ENCODE peak calls at places on chromosome 20, in seven cellular contexts. T, B, L, A, E, H and V are unnamed samples. For H3K27me3, the result is how much of the 10 kb centered on the place peaks cover.

GRCh38 chr20:25580711-25581110 is 4.6 kb downstream of the NINL start:
- DNase-seq in L (no peak), E (no peak), H (peak), A (no peak), B (peak), T (peak), V (no peak)

GRCh38 chr20:32231847-32232246 is 24.2 kb downstream of the POFUT1 start:
- DNase-seq in T (no peak), L (no peak), H (no peak), B (peak), E (no peak), A (peak), V (no peak)

GRCh38 chr20:18057106-18057993 is at the start of gene OVOL2:
- DNase-seq in B (no peak), H (no peak), E (no peak), T (peak), A (peak), L (no peak), V (no peak)

GRCh38 chr20:4708036-4708435 is 13.7 kb upstream of the PRND start:
- DNase-seq in E (no peak), B (no peak), T (no peak), H (no peak), A (no peak), L (no peak), V (no peak)

GRCh38 chr20:571754-572331 is 28.3 kb upstream of the CSNK2A1 start:
- DNase-seq in B (no peak), E (peak), H (peak), A (peak), L (no peak), T (no peak), V (no peak)

GRCh38 chr20:19838981-19839576 is 81.0 kb downstream of the RIN2 start:
- DNase-seq in A (no peak), L (no peak), E (no peak), H (no peak), B (no peak), T (no peak), V (no peak)

GRCh38 chr20:55140631-55141030 is 665.2 kb downstream of the DOK5 start:
- DNase-seq in T (no peak), B (no peak), H (no peak), L (no peak), A (no peak), E (no peak), V (no peak)

GRCh38 chr20:59830107-59831023 is 103.1 kb downstream of the SYCP2 start:
- DNase-seq in B (no peak), L (no peak), E (no peak), A (no peak), H (no peak), T (peak), V (no peak)

GRCh38 chr20:9088556-9088955 is 19.7 kb downstream of the PLCB4 start:
- DNase-seq in L (no peak), A (no peak), T (no peak), E (no peak), B (no peak), H (no peak), V (no peak)

GRCh38 chr20:4573564-4574355 is 147.9 kb upstream of the PRND start:
- DNase-seq in H (peak), A (no peak), L (no peak), B (peak), T (no peak), E (no peak), V (no peak)

GRCh38 chr20:39269031-39269461 is 306.9 kb downstream of the DHX35 start:
- DNase-seq in L (peak), A (peak), T (peak), B (peak), E (peak), H (peak), V (peak)

GRCh38 chr20:32787168-32787567 is 25.0 kb downstream of the DNMT3B start:
- DNase-seq in L (no peak), H (no peak), B (no peak), E (no peak), T (no peak), A (no peak), V (no peak)

GRCh38 chr20:40781979-40782378 is 92.9 kb upstream of the MAFB start:
- DNase-seq in B (no peak), L (no peak), T (no peak), A (no peak), E (no peak), H (no peak), V (no peak)

GRCh38 chr20:9215539-9215938 is 146.7 kb downstream of the PLCB4 start:
- DNase-seq in T (no peak), E (no peak), L (no peak), H (no peak), A (no peak), B (no peak), V (no peak)

GRCh38 chr20:11030351-11030750 is 356.6 kb upstream of the JAG1 start:
- DNase-seq in T (no peak), B (no peak), A (no peak), E (no peak), H (no peak), L (no peak), V (no peak)

GRCh38 chr20:17825949-17826843 is 126.4 kb downstream of the BANF2 start:
- DNase-seq in B (peak), L (no peak), T (no peak), H (peak), E (no peak), A (peak), V (no peak)

GRCh38 chr20:41049451-41049850 is 20.8 kb downstream of the TOP1 start:
- DNase-seq in T (no peak), E (no peak), B (no peak), H (no peak), L (no peak), A (no peak), V (no peak)

GRCh38 chr20:22732751-22733150 is 148.4 kb upstream of the FOXA2 start:
- DNase-seq in T (no peak), E (no peak), H (no peak), B (no peak), L (no peak), A (no peak), V (no peak)

GRCh38 chr20:22770240-22770800 is 185.9 kb upstream of the FOXA2 start:
- DNase-seq in L (no peak), E (no peak), H (no peak), A (no peak), B (no peak), T (no peak), V (no peak)

GRCh38 chr20:44606725-44607441 is 24.5 kb downstream of the PKIG start:
- DNase-seq in L (no peak), T (no peak), E (no peak), A (no peak), B (no peak), H (no peak), V (no peak)

GRCh38 chr20:878511-879307 is 37.4 kb downstream of the ANGPT4 start:
- DNase-seq in T (no peak), L (no peak), B (peak), A (no peak), E (no peak), H (peak), V (no peak)

GRCh38 chr20:46130534-46130933 is 12.4 kb downstream of the CD40 start:
- DNase-seq in T (no peak), E (no peak), L (no peak), H (no peak), A (no peak), B (no peak), V (no peak)

GRCh38 chr20:37266940-37267683 is 5.5 kb upstream of the GHRH start:
- DNase-seq in H (no peak), E (no peak), B (no peak), A (no peak), T (no peak), L (no peak), V (no peak)

GRCh38 chr20:34974246-34974645 is 18.6 kb downstream of the MYH7B start:
- DNase-seq in B (no peak), A (no peak), L (no peak), H (no peak), T (no peak), E (no peak), V (no peak)

GRCh38 chr20:52340036-52340634 is 148.6 kb upstream of the ZFP64 start:
- DNase-seq in L (no peak), A (peak), B (no peak), H (no peak), T (no peak), E (no peak), V (no peak)

GRCh38 chr20:56630086-56630493 is 984 bp downstream of the TFAP2C start:
- DNase-seq in A (no peak), E (no peak), H (peak), T (peak), L (no peak), B (no peak), V (no peak)

GRCh38 chr20:49284818-49285217 is 7.0 kb upstream of the ZNFX1 start:
- DNase-seq in L (no peak), T (no peak), A (no peak), B (no peak), E (no peak), H (no peak), V (no peak)

GRCh38 chr20:14955396-14955795 is 618.0 kb upstream of the FLRT3 start:
- DNase-seq in T (no peak), E (no peak), A (no peak), L (no peak), B (no peak), H (no peak), V (no peak)

GRCh38 chr20:25040438-25040831 is 17.5 kb downstream of the ACSS1 start:
- DNase-seq in B (peak), T (peak), A (peak), E (no peak), H (peak), L (peak), V (peak)

GRCh38 chr20:3044336-3044965 is 1.0 kb downstream of the GNRH2 start:
- DNase-seq in B (no peak), H (no peak), A (no peak), E (no peak), T (no peak), L (no peak), V (no peak)

GRCh38 chr20:23037017-23037481 is 1.9 kb downstream of the SSTR4 start:
- DNase-seq in E (peak), L (no peak), A (no peak), T (no peak), H (no peak), B (no peak), V (no peak)

GRCh38 chr20:57819981-57820380 is 110.2 kb upstream of the PMEPA1 start:
- DNase-seq in B (no peak), T (no peak), H (no peak), L (no peak), A (no peak), E (no peak), V (no peak)

GRCh38 chr20:57814529-57814928 is 104.7 kb upstream of the PMEPA1 start:
- DNase-seq in B (no peak), E (no peak), L (no peak), T (no peak), H (no peak), A (no peak), V (no peak)

GRCh38 chr20:57818418-57818817 is 108.6 kb upstream of the PMEPA1 start:
- DNase-seq in H (no peak), B (no peak), L (peak), E (no peak), A (no peak), T (no peak), V (no peak)

GRCh38 chr20:57821930-57822329 is 112.1 kb upstream of the PMEPA1 start:
- DNase-seq in H (no peak), A (no peak), L (no peak), T (no peak), B (no peak), E (no peak), V (no peak)

DNA sequence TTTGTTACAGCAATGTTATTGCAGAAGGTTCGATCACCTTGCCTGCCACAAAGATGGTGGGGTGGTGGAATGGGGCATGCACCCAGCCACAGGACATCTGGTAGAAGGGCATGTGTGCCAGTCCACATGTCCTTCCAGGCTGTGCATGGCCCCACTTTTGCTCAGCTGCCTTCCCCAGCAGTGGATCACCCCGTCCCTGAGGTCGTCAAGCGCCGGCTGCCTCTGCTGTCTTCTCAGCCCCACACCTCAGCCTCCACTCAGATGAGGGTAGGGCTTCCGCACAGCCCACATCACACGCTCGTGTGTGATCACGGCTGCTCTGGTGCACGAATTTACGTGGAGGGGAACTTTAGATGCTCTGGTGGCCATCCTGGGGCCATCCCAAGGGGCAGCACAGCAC is 109.5 kb upstream of the PMEPA1 start:
- DNase-seq in E (no peak), H (no peak), B (no peak), L (no peak), T (no peak), A (no peak), V (no peak)
- H3K27me3 ChIP-seq in E (under half), H (under half), B (under half), L (under half), T (under half), A (under half), V (under half)

DNA sequence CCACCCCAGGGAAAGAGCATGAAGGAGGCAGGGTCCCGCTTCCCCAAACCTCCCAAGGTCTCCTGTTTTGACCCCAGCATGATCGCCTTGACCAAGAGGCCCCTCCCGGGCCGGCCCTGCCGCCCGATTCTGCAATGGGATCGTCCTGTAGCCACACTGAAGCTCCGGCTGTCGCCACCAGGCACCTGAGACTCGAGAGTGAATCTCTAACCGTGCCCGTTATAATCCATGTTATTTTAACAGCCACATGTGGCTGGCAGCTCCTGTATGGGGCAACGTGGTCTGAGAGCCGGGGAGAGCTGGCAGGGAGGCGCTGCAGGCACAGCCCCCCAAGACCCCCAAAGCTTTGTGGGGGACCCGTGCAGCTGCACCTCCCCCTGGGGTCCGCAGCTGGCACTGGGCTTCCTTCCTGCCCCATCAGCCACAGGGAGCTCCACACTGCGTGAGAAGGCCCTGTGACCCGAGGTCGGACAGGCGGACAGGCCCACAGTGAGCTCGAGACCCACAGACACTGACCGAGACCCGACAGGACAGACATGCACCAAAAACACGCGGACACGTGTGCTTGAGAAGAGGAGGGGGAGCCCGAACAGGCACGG is 51.3 kb downstream of the KCNQ2 start:
- DNase-seq in T (no peak), L (no peak), E (no peak), H (no peak), A (no peak), B (no peak), V (no peak)
- H3K27me3 ChIP-seq in T (under half), L (under half), E (under half), H (under half), A (under half), B (under half), V (under half)

DNA sequence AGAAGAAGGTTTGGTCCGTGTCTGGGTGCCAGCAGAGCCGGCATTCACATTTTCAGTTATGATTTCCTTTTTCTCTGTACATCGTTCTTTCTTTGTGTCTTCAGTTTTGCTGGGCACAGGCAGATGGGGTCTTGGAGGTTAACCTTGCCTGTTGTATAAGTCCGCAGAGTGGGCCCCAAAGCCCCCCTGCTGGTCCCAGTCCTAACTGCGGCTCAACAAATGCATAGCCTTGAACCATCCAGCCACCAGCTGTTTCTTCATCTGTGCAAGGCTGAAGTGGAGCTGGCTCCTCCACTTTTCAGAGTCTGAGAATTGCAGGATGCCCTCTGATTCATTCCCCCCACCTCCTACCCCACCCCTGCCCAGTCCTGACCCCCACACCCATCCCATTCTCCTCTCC is 386.3 kb upstream of the SULF2 start:
- DNase-seq in L (no peak), E (no peak), B (no peak), T (no peak), H (no peak), A (no peak), V (no peak)
- H3K27me3 ChIP-seq in L (under half), E (under half), B (under half), T (under half), H (under half), A (under half), V (under half)

GRCh38 chr20:61897401-61898295 is 168.0 kb downstream of the TAF4 start:
- DNase-seq in T (no peak), E (no peak), A (no peak), B (no peak), L (no peak), H (no peak), V (no peak)
- H3K27me3 ChIP-seq in T (under half), E (under half), A (under half), B (under half), L (under half), H (under half), V (under half)

GRCh38 chr20:63475209-63475608 is 2.8 kb upstream of the KCNQ2 start:
- DNase-seq in T (peak), L (no peak), E (no peak), H (peak), A (no peak), B (peak), V (no peak)
- H3K27me3 ChIP-seq in T (under half), L (under half), E (under half), H (under half), A (under half), B (half or more), V (under half)